ENCODE peak calls at places on chromosomes 6 and 20, in seven cellular contexts. H is SJSA1; C is globus pallidus; E is T1000; N is stimulated activated CD4-positive, alpha-beta T cell treated with anti-CD3 and anti-CD28 coated beads, Interleukin-1b, Interleukin-23, amount 100 ng/mL, for 1 hour; P is iris pigment epithelial cell; R is GM12865. D is an unnamed sample.

GRCh38 chr6:148144917-148145521 is 197.6 kb upstream of the SASH1 start:
- DNase-seq in H (peak; percentile 24), C (peak; percentile 74), E (no peak), N (peak; percentile 49), P (peak; percentile 72), R (peak; percentile 67), D (peak; percentile 59)

GRCh38 chr20:58374027-58374850 is 14.8 kb upstream of the VAPB start:
- DNase-seq in H (no peak), C (no peak), E (no peak), N (no peak), P (no peak), R (no peak), D (no peak)

GRCh38 chr6:107716688-107717089 is 107.4 kb downstream of the SCML4 start:
- DNase-seq in H (peak; percentile 7), C (no peak), E (no peak), N (no peak), P (peak; percentile 38), R (peak; percentile 70), D (peak; percentile 34)

GRCh38 chr6:125164696-125165095 is 11.1 kb downstream of the TPD52L1 start:
- DNase-seq in H (no peak), C (no peak), E (no peak), N (no peak), P (no peak), R (no peak), D (no peak)

GRCh38 chr6:62286470-62286843 is 432 bp upstream of the KHDRBS2 start:
- DNase-seq in H (no peak), C (no peak), E (no peak), N (no peak), P (no peak), R (no peak), D (no peak)

GRCh38 chr20:56689318-56689717 is 60.2 kb downstream of the TFAP2C start:
- DNase-seq in H (no peak), C (no peak), E (no peak), N (no peak), P (peak; percentile 8), R (no peak), D (no peak)

GRCh38 chr20:10741060-10741459 is 67.3 kb upstream of the JAG1 start:
- DNase-seq in H (no peak), C (no peak), E (no peak), N (no peak), P (peak; percentile 34), R (no peak), D (no peak)

GRCh38 chr6:22157233-22157632 is 139.6 kb downstream of the PRL start:
- DNase-seq in H (no peak), C (no peak), E (no peak), N (no peak), P (no peak), R (no peak), D (no peak)

GRCh38 chr6:121652726-121653623 is 217.5 kb downstream of the GJA1 start:
- DNase-seq in H (peak; percentile 72), C (no peak), E (no peak), N (no peak), P (peak; percentile 95), R (no peak), D (peak; percentile 14)

GRCh38 chr6:43511824-43512415 is 1.8 kb upstream of the LRRC73 start:
- DNase-seq in H (no peak), C (no peak), E (no peak), N (no peak), P (no peak), R (no peak), D (no peak)

GRCh38 chr6:125841356-125842090 is 50.8 kb downstream of the NCOA7 start:
- DNase-seq in H (no peak), C (no peak), E (no peak), N (no peak), P (no peak), R (no peak), D (no peak)

GRCh38 chr20:9287826-9288225 is 218.9 kb downstream of the PLCB4 start:
- DNase-seq in H (no peak), C (no peak), E (no peak), N (no peak), P (no peak), R (no peak), D (no peak)